ENCODE peak calls at places on chromosomes 3 and 15, in six cellular contexts. G, W, O, A, X and V are unnamed samples.

GRCh38 chr15:74173545-74174215 is at the start of gene ISLR:
- DNase-seq in X (peak), O (no peak), G (no peak), W (no peak), A (peak), V (no peak)

GRCh38 chr3:56869157-56869889 is 67.6 kb upstream of the ARHGEF3 start:
- DNase-seq in G (no peak), W (no peak), A (no peak), X (no peak), O (no peak), V (no peak)

GRCh38 chr3:117736851-117737250 is 1027.3 kb downstream of the TUSC7 start:
- DNase-seq in O (no peak), A (no peak), X (no peak), W (no peak), G (no peak), V (no peak)

GRCh38 chr3:194136519-194137313 is 768 bp downstream of the HES1 start:
- DNase-seq in G (no peak), W (peak), X (peak), A (no peak), O (peak), V (peak)

GRCh38 chr15:58775402-58775801 is 4.3 kb downstream of the MINDY2 start:
- DNase-seq in G (no peak), O (no peak), X (no peak), A (no peak), W (no peak), V (no peak)

GRCh38 chr3:148599478-148599877 is 98.2 kb upstream of the AGTR1 start:
- DNase-seq in A (no peak), G (no peak), O (no peak), X (no peak), W (no peak), V (no peak)

GRCh38 chr15:64233299-64233698 is 70.5 kb upstream of the PPIB start:
- DNase-seq in A (no peak), X (no peak), O (no peak), G (no peak), W (no peak), V (no peak)

GRCh38 chr15:45646220-45646619 is 11.4 kb downstream of the SQOR start:
- DNase-seq in G (no peak), O (no peak), X (no peak), W (no peak), A (no peak), V (no peak)

GRCh38 chr15:82571722-82572222 is 31.5 kb upstream of the RPS17 start:
- DNase-seq in O (no peak), W (peak), G (no peak), A (peak), X (peak), V (peak)

GRCh38 chr15:25739687-25740121 is 123.4 kb downstream of the ATP10A start:
- DNase-seq in A (no peak), X (no peak), W (peak), O (no peak), G (no peak), V (no peak)

GRCh38 chr3:133376805-133377204 is 23.1 kb upstream of the BFSP2 start:
- DNase-seq in A (no peak), G (no peak), W (no peak), O (no peak), X (no peak), V (no peak)

GRCh38 chr15:52050416-52050815 is 31.4 kb downstream of the MAPK6 start:
- DNase-seq in X (no peak), A (no peak), G (no peak), W (no peak), O (no peak), V (no peak)

GRCh38 chr3:127746400-127747057 is 73.8 kb downstream of the ABTB1 start:
- DNase-seq in A (no peak), X (no peak), O (no peak), G (no peak), W (no peak), V (no peak)

DNA sequence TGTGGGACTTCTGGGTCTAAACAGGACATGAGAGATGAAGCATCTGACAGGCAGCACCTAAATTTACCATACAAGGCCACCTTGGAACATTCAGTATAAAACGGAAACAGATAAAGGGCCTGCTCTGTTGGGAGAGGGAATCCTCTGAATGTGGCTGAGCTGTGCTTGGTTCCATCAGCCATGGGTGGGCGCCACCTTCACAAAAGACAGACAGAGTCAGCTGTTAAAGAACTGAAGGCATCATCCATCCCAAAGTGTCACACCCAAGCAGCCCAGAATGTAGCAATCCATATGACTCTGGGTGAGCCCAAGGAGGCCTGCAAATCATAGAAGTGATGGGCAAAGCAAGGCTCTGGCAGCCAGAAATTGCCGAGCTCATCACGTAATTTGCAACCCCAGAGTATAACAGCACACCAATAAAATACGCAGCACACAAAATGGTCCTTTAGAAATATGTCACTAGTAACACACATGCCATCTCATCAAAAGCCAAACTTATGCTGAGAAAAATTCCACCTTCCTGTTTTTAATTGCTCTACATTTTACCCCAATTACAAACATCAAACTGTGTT is 24.8 kb upstream of the RBP1 start:
- DNase-seq in G (no peak), X (no peak), A (no peak), O (no peak), W (no peak), V (no peak)
- TF ChIP-seq CTCF in G (peak), X (no peak), A (peak), O (no peak), W (peak), V (peak)

DNA sequence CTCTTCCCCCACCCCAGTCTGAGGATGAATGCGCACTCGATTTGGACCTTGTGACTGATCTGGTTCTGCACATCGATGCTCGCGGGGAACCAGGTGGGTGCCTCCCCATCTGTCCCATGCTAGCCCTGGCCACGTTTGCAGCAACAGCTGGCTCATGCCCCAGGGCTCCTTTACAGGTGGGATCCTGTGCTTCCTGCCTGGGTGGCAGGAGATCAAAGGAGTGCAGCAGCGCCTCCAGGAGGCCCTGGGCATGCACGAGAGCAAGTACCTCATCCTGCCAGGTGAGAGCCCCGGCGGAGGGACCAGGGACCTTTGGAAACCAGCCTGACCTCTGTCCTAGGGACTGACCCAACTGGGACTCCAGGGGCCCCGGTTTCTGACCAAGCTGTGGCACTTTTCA is 44.3 kb downstream of the DHX30 start:
- DNase-seq in A (no peak), W (no peak), X (no peak), G (no peak), O (no peak), V (no peak)
- TF ChIP-seq CTCF in A (no peak), W (no peak), X (no peak), G (no peak), O (no peak), V (no peak)

DNA sequence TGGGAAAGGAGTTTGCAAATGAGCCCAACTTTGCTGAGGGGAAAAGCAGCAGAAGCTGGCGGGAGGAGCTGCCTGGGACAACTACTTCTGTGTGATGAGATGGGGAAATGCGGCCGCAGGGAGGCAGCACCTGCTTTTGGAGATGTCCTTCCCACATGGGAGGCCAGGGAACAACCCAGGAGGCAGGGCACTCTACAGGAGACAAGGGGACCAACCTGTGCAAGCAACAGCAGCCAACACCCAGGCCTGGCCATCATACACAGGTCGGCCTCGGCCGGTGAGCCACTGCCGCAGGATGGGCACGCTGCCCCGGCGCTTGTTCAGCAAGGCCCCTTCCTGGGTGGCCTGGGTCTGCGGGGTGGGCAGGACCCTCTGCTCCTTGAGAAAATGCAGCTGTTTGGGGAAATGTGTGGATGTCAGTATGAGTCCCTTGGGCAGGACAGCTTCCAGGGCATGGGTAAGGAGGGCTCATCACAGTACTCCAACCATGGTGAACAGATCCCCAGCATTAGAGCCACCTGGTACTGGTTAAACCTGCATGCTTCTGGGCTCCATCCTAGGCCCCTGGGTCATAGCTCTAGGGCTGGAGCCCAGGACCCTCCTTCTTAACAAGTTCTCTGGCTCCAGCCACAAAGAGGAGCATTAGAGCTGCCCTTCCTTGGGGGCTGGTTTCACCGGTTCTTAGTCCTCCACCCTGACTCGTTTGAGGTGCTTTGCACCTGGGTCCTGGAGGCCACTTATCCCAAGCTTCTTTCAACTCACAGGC is 11.6 kb downstream of the EPB42 start:
- DNase-seq in W (no peak), G (peak), A (no peak), O (no peak), X (no peak), V (peak)
- TF ChIP-seq CTCF in W (no peak), G (no peak), A (no peak), O (no peak), X (no peak), V (peak)

GRCh38 chr15:85707519-85708338 is 87.0 kb downstream of the KLHL25 start:
- DNase-seq in G (no peak), X (no peak), W (no peak), A (no peak), O (peak), V (no peak)

GRCh38 chr15:85708402-85708932 is 86.3 kb downstream of the KLHL25 start:
- DNase-seq in G (no peak), W (no peak), X (no peak), A (no peak), O (peak), V (no peak)

GRCh38 chr15:85710340-85710842 is 84.3 kb downstream of the KLHL25 start:
- DNase-seq in W (no peak), X (no peak), A (no peak), O (no peak), G (peak), V (no peak)

GRCh38 chr15:85706779-85707518 is 87.8 kb downstream of the KLHL25 start:
- DNase-seq in O (peak), A (no peak), G (no peak), W (no peak), X (no peak), V (no peak)

GRCh38 chr15:85709250-85709649 is 85.5 kb downstream of the KLHL25 start:
- DNase-seq in W (no peak), G (no peak), A (no peak), O (no peak), X (no peak), V (no peak)
- TF ChIP-seq CTCF in W (no peak), G (no peak), A (no peak), O (no peak), X (no peak), V (no peak)

GRCh38 chr15:53713218-53713617 is 46.2 kb downstream of the WDR72 start:
- DNase-seq in O (no peak), W (no peak), X (no peak), G (no peak), A (no peak), V (no peak)

GRCh38 chr15:53721334-53722087 is 38.0 kb downstream of the WDR72 start:
- DNase-seq in G (no peak), O (no peak), A (no peak), X (no peak), W (no peak), V (no peak)

DNA sequence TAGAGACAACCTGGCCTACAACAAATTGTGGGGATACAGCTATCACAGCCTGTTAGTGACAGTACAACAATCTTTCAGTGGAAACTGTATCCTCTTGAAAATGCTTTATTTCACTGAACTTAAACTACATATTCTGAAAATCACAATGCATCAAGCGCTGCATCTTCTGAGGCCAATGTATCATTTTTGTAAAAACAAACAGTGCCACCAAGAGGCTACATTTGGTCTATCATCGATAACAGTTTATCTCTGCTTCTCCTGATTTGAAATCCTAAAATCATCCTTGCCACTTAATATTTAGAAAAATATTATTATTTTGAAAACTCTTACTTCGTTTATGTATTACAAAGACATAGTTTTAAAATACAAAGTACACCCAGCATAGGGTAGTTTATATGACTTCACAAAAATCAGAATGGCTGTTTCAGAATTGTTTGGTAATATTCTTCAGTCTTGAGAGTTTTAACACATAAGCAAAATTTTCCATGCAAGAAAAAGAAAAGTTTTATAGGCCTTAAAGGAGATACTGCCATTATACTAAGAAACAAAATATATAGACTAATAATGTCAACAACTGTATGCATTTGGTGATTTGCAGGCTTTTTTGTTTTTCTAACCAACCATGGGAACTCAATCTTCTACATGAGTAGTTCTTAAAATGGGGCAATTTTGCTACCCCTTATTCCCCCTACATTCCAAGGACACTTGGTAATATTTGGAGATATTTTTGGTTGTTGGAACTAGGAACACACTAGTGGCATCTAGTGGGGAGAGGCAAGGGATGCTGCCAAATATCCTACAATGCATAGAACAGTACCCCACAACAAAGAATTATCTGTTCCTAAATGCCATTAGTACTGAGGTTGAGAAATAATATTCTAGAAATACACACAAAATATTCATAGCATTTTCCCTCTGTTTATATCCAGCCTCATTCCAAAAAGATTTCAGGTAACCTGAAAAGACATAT is 42.3 kb downstream of the WDR72 start:
- DNase-seq in G (no peak), O (peak), X (no peak), W (no peak), A (no peak), V (no peak)
- TF ChIP-seq CTCF in G (peak), O (peak), X (no peak), W (peak), A (no peak), V (peak)

GRCh38 chr3:69309810-69310209 is 76.1 kb downstream of the FRMD4B start:
- DNase-seq in G (no peak), A (no peak), O (no peak), X (peak), W (no peak), V (no peak)
- TF ChIP-seq CTCF in G (peak), A (peak), O (peak), X (peak), W (peak), V (peak)

GRCh38 chr3:53243165-53243564 is 12.7 kb downstream of the TKT start:
- DNase-seq in X (no peak), G (no peak), O (peak), A (no peak), W (peak), V (peak)
- TF ChIP-seq CTCF in X (no peak), G (no peak), O (no peak), A (no peak), W (no peak), V (no peak)